ENCODE peak calls at places on chromosome 18, in ten cellular contexts. One of them, this sample, is unnamed.

GRCh38 chr18:68769423-68769822 is 28.5 kb upstream of the CCDC102B start:
- DNase-seq in sigmoid colon: peak; percentile 67
- DNase-seq in HL-60: no peak
- DNase-seq in choroid plexus epithelial cell: no peak
- DNase-seq in epithelial cell of esophagus: peak; percentile 50
- DNase-seq in WERI-Rb-1: no peak
- DNase-seq in WTC11: no peak
- DNase-seq in GM10248: no peak
- DNase-seq in A549: no peak
- DNase-seq in AG04449: no peak
- DNase-seq in this sample: no peak

GRCh38 chr18:79585395-79586370 is 93.9 kb upstream of the CTDP1 start:
- DNase-seq in AG04449: no peak
- DNase-seq in HL-60: no peak
- DNase-seq in choroid plexus epithelial cell: no peak
- DNase-seq in epithelial cell of esophagus: no peak
- DNase-seq in WERI-Rb-1: peak; percentile 9
- DNase-seq in A549: no peak
- DNase-seq in GM10248: no peak
- DNase-seq in sigmoid colon: peak; percentile 52
- DNase-seq in WTC11: no peak
- DNase-seq in this sample: no peak

GRCh38 chr18:56891116-56891515 is 240.0 kb downstream of the WDR7 start:
- DNase-seq in epithelial cell of esophagus: no peak
- DNase-seq in WERI-Rb-1: no peak
- DNase-seq in AG04449: no peak
- DNase-seq in A549: no peak
- DNase-seq in choroid plexus epithelial cell: peak; percentile 27
- DNase-seq in sigmoid colon: no peak
- DNase-seq in HL-60: no peak
- DNase-seq in GM10248: no peak
- DNase-seq in WTC11: no peak
- DNase-seq in this sample: no peak

GRCh38 chr18:5095239-5095638 is 101.8 kb downstream of the AKAIN1 start:
- DNase-seq in HL-60: no peak
- DNase-seq in WERI-Rb-1: no peak
- DNase-seq in choroid plexus epithelial cell: no peak
- DNase-seq in AG04449: no peak
- DNase-seq in GM10248: no peak
- DNase-seq in epithelial cell of esophagus: no peak
- DNase-seq in sigmoid colon: no peak
- DNase-seq in A549: no peak
- DNase-seq in WTC11: no peak
- DNase-seq in this sample: no peak

GRCh38 chr18:9862686-9863085 is 23.1 kb upstream of the TXNDC2 start:
- DNase-seq in HL-60: no peak
- DNase-seq in epithelial cell of esophagus: no peak
- DNase-seq in AG04449: no peak
- DNase-seq in choroid plexus epithelial cell: no peak
- DNase-seq in WERI-Rb-1: no peak
- DNase-seq in A549: no peak
- DNase-seq in sigmoid colon: no peak
- DNase-seq in GM10248: no peak
- DNase-seq in WTC11: no peak
- DNase-seq in this sample: no peak

GRCh38 chr18:49098386-49098785 is 147.6 kb upstream of the SMAD7 start:
- DNase-seq in epithelial cell of esophagus: no peak
- DNase-seq in GM10248: no peak
- DNase-seq in WERI-Rb-1: no peak
- DNase-seq in HL-60: no peak
- DNase-seq in AG04449: no peak
- DNase-seq in A549: no peak
- DNase-seq in sigmoid colon: no peak
- DNase-seq in choroid plexus epithelial cell: no peak
- DNase-seq in WTC11: no peak
- DNase-seq in this sample: no peak

GRCh38 chr18:47100214-47100831 is 50.0 kb downstream of the HDHD2 start:
- DNase-seq in GM10248: peak; percentile 47
- DNase-seq in WERI-Rb-1: peak; percentile 74
- DNase-seq in choroid plexus epithelial cell: peak; percentile 72
- DNase-seq in HL-60: peak; percentile 23
- DNase-seq in AG04449: no peak
- DNase-seq in epithelial cell of esophagus: peak; percentile 74
- DNase-seq in sigmoid colon: peak; percentile 63
- DNase-seq in WTC11: peak; percentile 79
- DNase-seq in A549: peak; percentile 22
- DNase-seq in this sample: peak; percentile 67

GRCh38 chr18:49175476-49175875 is 224.7 kb upstream of the SMAD7 start:
- DNase-seq in HL-60: no peak
- DNase-seq in AG04449: no peak
- DNase-seq in A549: no peak
- DNase-seq in WERI-Rb-1: no peak
- DNase-seq in choroid plexus epithelial cell: no peak
- DNase-seq in epithelial cell of esophagus: no peak
- DNase-seq in sigmoid colon: no peak
- DNase-seq in GM10248: no peak
- DNase-seq in WTC11: no peak
- DNase-seq in this sample: no peak

GRCh38 chr18:74996055-74996454 is 212.9 kb downstream of the PTGR3 start:
- DNase-seq in sigmoid colon: no peak
- DNase-seq in GM10248: no peak
- DNase-seq in WTC11: no peak
- DNase-seq in HL-60: no peak
- DNase-seq in WERI-Rb-1: no peak
- DNase-seq in A549: no peak
- DNase-seq in choroid plexus epithelial cell: no peak
- DNase-seq in AG04449: no peak
- DNase-seq in epithelial cell of esophagus: peak; percentile 68
- DNase-seq in this sample: no peak

GRCh38 chr18:32529737-32530420 is 59.2 kb upstream of the GAREM1 start:
- DNase-seq in GM10248: no peak
- DNase-seq in WTC11: no peak
- DNase-seq in AG04449: no peak
- DNase-seq in HL-60: no peak
- DNase-seq in epithelial cell of esophagus: peak; percentile 59
- DNase-seq in choroid plexus epithelial cell: no peak
- DNase-seq in WERI-Rb-1: no peak
- DNase-seq in sigmoid colon: no peak
- DNase-seq in A549: no peak
- DNase-seq in this sample: no peak

GRCh38 chr18:57030417-57030816 is 116.5 kb upstream of the BOD1L2 start:
- DNase-seq in epithelial cell of esophagus: no peak
- DNase-seq in choroid plexus epithelial cell: no peak
- DNase-seq in A549: no peak
- DNase-seq in sigmoid colon: no peak
- DNase-seq in WTC11: no peak
- DNase-seq in GM10248: no peak
- DNase-seq in AG04449: no peak
- DNase-seq in HL-60: no peak
- DNase-seq in WERI-Rb-1: no peak
- DNase-seq in this sample: no peak

GRCh38 chr18:371616-371998 is 103.8 kb upstream of the THOC1 start:
- DNase-seq in GM10248: no peak
- DNase-seq in A549: no peak
- DNase-seq in WTC11: no peak
- DNase-seq in AG04449: no peak
- DNase-seq in choroid plexus epithelial cell: no peak
- DNase-seq in HL-60: no peak
- DNase-seq in WERI-Rb-1: no peak
- DNase-seq in sigmoid colon: no peak
- DNase-seq in epithelial cell of esophagus: peak; percentile 2
- DNase-seq in this sample: no peak

DNA sequence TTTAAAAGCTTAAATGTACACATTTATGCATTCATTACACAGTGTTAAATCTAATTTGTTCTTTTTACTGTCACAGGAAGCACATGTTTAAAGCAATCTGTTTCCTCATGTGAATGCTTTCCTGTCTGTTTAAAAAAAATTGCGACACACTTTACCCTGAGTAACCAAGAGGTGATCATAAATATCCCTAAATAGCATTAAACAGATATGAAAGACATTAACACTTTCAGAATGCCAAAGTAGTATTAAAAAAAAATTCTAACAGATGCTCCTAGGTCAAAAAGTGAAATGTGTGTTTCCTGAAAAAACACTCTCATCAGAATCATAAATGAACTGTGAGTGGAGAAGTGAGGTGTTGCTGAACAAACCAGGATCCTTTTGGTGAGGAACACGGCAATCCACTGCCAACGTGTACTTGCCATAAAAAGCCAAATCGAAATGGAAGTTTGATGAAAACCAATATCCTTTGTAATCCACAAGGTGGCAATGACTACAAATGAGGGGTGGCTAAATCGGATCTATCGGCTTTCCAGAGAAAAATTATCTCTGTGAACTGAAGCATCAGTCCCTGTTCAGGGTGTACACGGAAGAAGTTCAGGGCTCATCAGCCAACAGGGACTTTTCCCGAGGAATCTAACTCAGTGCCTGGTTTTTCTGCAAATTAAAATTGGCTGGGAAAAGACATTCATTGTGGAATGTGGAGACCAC is 248.9 kb downstream of the TCF4 start:
- DNase-seq in AG04449: no peak
- DNase-seq in HL-60: peak; percentile 13
- DNase-seq in A549: no peak
- DNase-seq in WTC11: no peak
- DNase-seq in choroid plexus epithelial cell: peak; percentile 29
- DNase-seq in sigmoid colon: no peak
- DNase-seq in GM10248: no peak
- DNase-seq in WERI-Rb-1: no peak
- DNase-seq in epithelial cell of esophagus: no peak
- DNase-seq in this sample: no peak
- TF ChIP-seq CTCF in AG04449: no peak
- TF ChIP-seq CTCF in HL-60: no peak
- TF ChIP-seq CTCF in A549: no peak
- TF ChIP-seq CTCF in WTC11: no peak
- TF ChIP-seq CTCF in choroid plexus epithelial cell: peak; percentile 41
- TF ChIP-seq CTCF in sigmoid colon: no peak
- TF ChIP-seq CTCF in GM10248: no peak
- TF ChIP-seq CTCF in WERI-Rb-1: no peak
- TF ChIP-seq CTCF in epithelial cell of esophagus: no peak
- TF ChIP-seq CTCF in this sample: no peak

GRCh38 chr18:25349926-25350560 is 1.9 kb downstream of the ZNF521 start:
- DNase-seq in AG04449: no peak
- DNase-seq in HL-60: no peak
- DNase-seq in epithelial cell of esophagus: no peak
- DNase-seq in WERI-Rb-1: no peak
- DNase-seq in WTC11: peak; percentile 46
- DNase-seq in GM10248: no peak
- DNase-seq in choroid plexus epithelial cell: no peak
- DNase-seq in sigmoid colon: peak; percentile 68
- DNase-seq in A549: no peak
- DNase-seq in this sample: no peak
- TF ChIP-seq CTCF in AG04449: no peak
- TF ChIP-seq CTCF in HL-60: no peak
- TF ChIP-seq CTCF in epithelial cell of esophagus: no peak
- TF ChIP-seq CTCF in WERI-Rb-1: no peak
- TF ChIP-seq CTCF in WTC11: no peak
- TF ChIP-seq CTCF in GM10248: no peak
- TF ChIP-seq CTCF in choroid plexus epithelial cell: no peak
- TF ChIP-seq CTCF in sigmoid colon: no peak
- TF ChIP-seq CTCF in A549: no peak
- TF ChIP-seq CTCF in this sample: no peak

GRCh38 chr18:23587220-23587642 is 925 bp upstream of the NPC1 start:
- DNase-seq in WERI-Rb-1: no peak
- DNase-seq in HL-60: no peak
- DNase-seq in GM10248: no peak
- DNase-seq in epithelial cell of esophagus: no peak
- DNase-seq in choroid plexus epithelial cell: no peak
- DNase-seq in A549: no peak
- DNase-seq in sigmoid colon: no peak
- DNase-seq in AG04449: no peak
- DNase-seq in WTC11: no peak
- DNase-seq in this sample: no peak

GRCh38 chr18:23585897-23586248 is 433 bp downstream of the NPC1 start:
- DNase-seq in A549: no peak
- DNase-seq in sigmoid colon: no peak
- DNase-seq in AG04449: no peak
- DNase-seq in GM10248: no peak
- DNase-seq in WERI-Rb-1: no peak
- DNase-seq in HL-60: peak; percentile 20
- DNase-seq in choroid plexus epithelial cell: no peak
- DNase-seq in WTC11: no peak
- DNase-seq in epithelial cell of esophagus: no peak
- DNase-seq in this sample: no peak

GRCh38 chr18:23584019-23584970 is 2.0 kb downstream of the NPC1 start:
- DNase-seq in choroid plexus epithelial cell: no peak
- DNase-seq in AG04449: no peak
- DNase-seq in GM10248: no peak
- DNase-seq in epithelial cell of esophagus: no peak
- DNase-seq in sigmoid colon: no peak
- DNase-seq in A549: no peak
- DNase-seq in HL-60: no peak
- DNase-seq in WTC11: no peak
- DNase-seq in WERI-Rb-1: no peak
- DNase-seq in this sample: no peak

GRCh38 chr18:23585007-23585871 is 1.1 kb downstream of the NPC1 start:
- DNase-seq in epithelial cell of esophagus: peak; percentile 84
- DNase-seq in WTC11: no peak
- DNase-seq in choroid plexus epithelial cell: peak; percentile 14
- DNase-seq in WERI-Rb-1: no peak
- DNase-seq in GM10248: no peak
- DNase-seq in A549: no peak
- DNase-seq in sigmoid colon: no peak
- DNase-seq in HL-60: peak; percentile 22
- DNase-seq in AG04449: no peak
- DNase-seq in this sample: no peak

GRCh38 chr18:23586249-23587196 is at the start of gene NPC1:
- DNase-seq in GM10248: peak; percentile 94
- DNase-seq in AG04449: no peak
- DNase-seq in sigmoid colon: peak; percentile 97
- DNase-seq in HL-60: peak; percentile 80
- DNase-seq in choroid plexus epithelial cell: peak; percentile 97
- DNase-seq in WERI-Rb-1: peak; percentile 90
- DNase-seq in WTC11: peak; percentile 90
- DNase-seq in epithelial cell of esophagus: peak; percentile 99
- DNase-seq in A549: peak; percentile 74
- DNase-seq in this sample: peak; percentile 97
- TF ChIP-seq CTCF in GM10248: peak; percentile 93
- TF ChIP-seq CTCF in AG04449: peak; percentile 92
- TF ChIP-seq CTCF in sigmoid colon: peak; percentile 77
- TF ChIP-seq CTCF in HL-60: peak; percentile 79
- TF ChIP-seq CTCF in choroid plexus epithelial cell: peak; percentile 82
- TF ChIP-seq CTCF in WERI-Rb-1: peak; percentile 87
- TF ChIP-seq CTCF in WTC11: peak; percentile 85
- TF ChIP-seq CTCF in epithelial cell of esophagus: peak; percentile 80
- TF ChIP-seq CTCF in A549: peak; percentile 61
- TF ChIP-seq CTCF in this sample: peak; percentile 97

DNA sequence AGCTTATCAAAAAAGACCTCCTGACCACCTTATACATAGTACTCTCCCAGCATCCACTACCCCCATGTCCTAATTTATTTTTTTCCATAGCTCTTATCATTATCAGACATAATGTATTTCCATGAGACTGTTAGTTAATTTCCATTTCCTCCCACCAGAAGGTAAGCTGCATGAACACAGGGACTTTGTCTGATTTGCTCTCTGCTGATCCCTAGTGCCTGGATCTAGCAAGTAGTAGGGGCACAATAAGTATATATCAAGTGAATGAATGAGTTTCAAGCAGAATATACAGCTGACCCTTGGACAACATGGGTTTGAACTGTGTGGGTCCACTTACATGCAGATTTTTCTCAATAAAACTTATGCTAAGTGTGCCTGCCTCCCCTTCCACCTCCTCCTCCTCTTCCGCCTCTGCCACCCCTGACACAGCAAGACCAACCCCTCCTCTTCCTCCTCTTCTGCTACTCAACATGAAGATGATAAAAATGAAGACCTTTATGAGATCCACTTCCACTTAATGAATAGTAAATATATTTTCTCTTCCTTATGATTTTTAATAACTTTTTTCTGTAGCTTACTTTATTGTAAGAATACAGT is 53.8 kb downstream of the CTAGE1 start:
- DNase-seq in sigmoid colon: no peak
- DNase-seq in choroid plexus epithelial cell: peak; percentile 72
- DNase-seq in GM10248: no peak
- DNase-seq in HL-60: no peak
- DNase-seq in WTC11: no peak
- DNase-seq in epithelial cell of esophagus: peak; percentile 33
- DNase-seq in A549: no peak
- DNase-seq in WERI-Rb-1: no peak
- DNase-seq in AG04449: no peak
- DNase-seq in this sample: no peak
- TF ChIP-seq CTCF in sigmoid colon: no peak
- TF ChIP-seq CTCF in choroid plexus epithelial cell: peak; percentile 62
- TF ChIP-seq CTCF in GM10248: no peak
- TF ChIP-seq CTCF in HL-60: no peak
- TF ChIP-seq CTCF in WTC11: no peak
- TF ChIP-seq CTCF in epithelial cell of esophagus: peak; percentile 27
- TF ChIP-seq CTCF in A549: no peak
- TF ChIP-seq CTCF in WERI-Rb-1: no peak
- TF ChIP-seq CTCF in AG04449: no peak
- TF ChIP-seq CTCF in this sample: no peak

This sample was measured in Calu3.